ENCODE peak calls at places on chromosomes 1 and 21, in five cellular contexts. One of them, this sample, is unnamed.

GRCh38 chr21:16976132-16976666 is 536.6 kb upstream of the CXADR start:
- DNase-seq in A549: no peak
- DNase-seq in IMR-90: no peak
- DNase-seq in SK-N-SH: no peak
- DNase-seq in K562: no peak
- DNase-seq in this sample: no peak

GRCh38 chr1:23788695-23789094 is 2.2 kb upstream of the LYPLA2 start:
- DNase-seq in A549: no peak
- DNase-seq in IMR-90: no peak
- DNase-seq in SK-N-SH: no peak
- DNase-seq in K562: no peak
- DNase-seq in this sample: no peak

GRCh38 chr21:46441961-46442498 is 16.7 kb upstream of the DIP2A start:
- DNase-seq in A549: no peak
- DNase-seq in IMR-90: no peak
- DNase-seq in SK-N-SH: no peak
- DNase-seq in K562: no peak
- DNase-seq in this sample: no peak

GRCh38 chr21:41295721-41296254 is 20.8 kb upstream of the FAM3B start:
- DNase-seq in A549: no peak
- DNase-seq in IMR-90: no peak
- DNase-seq in SK-N-SH: no peak
- DNase-seq in K562: no peak
- DNase-seq in this sample: no peak

GRCh38 chr1:24294228-24294672 is 24.9 kb upstream of the GRHL3 start:
- DNase-seq in A549: peak
- DNase-seq in IMR-90: peak
- DNase-seq in SK-N-SH: no peak
- DNase-seq in K562: no peak
- DNase-seq in this sample: no peak

GRCh38 chr1:235095938-235096562 is 32.6 kb downstream of the TOMM20 start:
- DNase-seq in A549: no peak
- DNase-seq in IMR-90: no peak
- DNase-seq in SK-N-SH: no peak
- DNase-seq in K562: no peak
- DNase-seq in this sample: no peak

GRCh38 chr1:245915406-245915805 is 591.7 kb downstream of the SMYD3 start:
- DNase-seq in A549: no peak
- DNase-seq in IMR-90: no peak
- DNase-seq in SK-N-SH: no peak
- DNase-seq in K562: no peak
- DNase-seq in this sample: no peak

GRCh38 chr1:59442492-59442891 is 145.6 kb downstream of the FGGY start:
- DNase-seq in A549: no peak
- DNase-seq in IMR-90: no peak
- DNase-seq in SK-N-SH: no peak
- DNase-seq in K562: no peak
- DNase-seq in this sample: no peak

GRCh38 chr1:24709748-24710416 is 35.4 kb upstream of the CLIC4 start:
- DNase-seq in A549: no peak
- DNase-seq in IMR-90: no peak
- DNase-seq in SK-N-SH: no peak
- DNase-seq in K562: peak
- DNase-seq in this sample: no peak

GRCh38 chr1:198157241-198157846 is 546 bp downstream of the NEK7 start:
- DNase-seq in A549: peak
- DNase-seq in IMR-90: peak
- DNase-seq in SK-N-SH: peak
- DNase-seq in K562: peak
- DNase-seq in this sample: no peak

GRCh38 chr1:162189345-162189744 is 119.9 kb downstream of the NOS1AP start:
- DNase-seq in A549: no peak
- DNase-seq in IMR-90: no peak
- DNase-seq in SK-N-SH: no peak
- DNase-seq in K562: no peak
- DNase-seq in this sample: no peak

GRCh38 chr1:55724551-55725325 is 509.6 kb upstream of the USP24 start:
- DNase-seq in A549: peak
- DNase-seq in IMR-90: peak
- DNase-seq in SK-N-SH: no peak
- DNase-seq in K562: no peak
- DNase-seq in this sample: no peak

GRCh38 chr1:115258302-115258866 is 79.7 kb downstream of the NGF start:
- DNase-seq in A549: peak
- DNase-seq in IMR-90: peak
- DNase-seq in SK-N-SH: no peak
- DNase-seq in K562: no peak
- DNase-seq in this sample: no peak

GRCh38 chr21:45108808-45109800 is 34.7 kb downstream of the ADARB1 start:
- DNase-seq in A549: no peak
- DNase-seq in IMR-90: no peak
- DNase-seq in SK-N-SH: no peak
- DNase-seq in K562: no peak
- DNase-seq in this sample: no peak
- TF ChIP-seq RCOR1 in A549: no peak
- TF ChIP-seq RCOR1 in IMR-90: no peak
- TF ChIP-seq RCOR1 in SK-N-SH: no peak
- TF ChIP-seq RCOR1 in K562: no peak
- TF ChIP-seq RCOR1 in this sample: no peak

GRCh38 chr1:34479731-34480130 is 275.1 kb upstream of the GJB5 start:
- DNase-seq in A549: no peak
- DNase-seq in IMR-90: no peak
- DNase-seq in SK-N-SH: peak
- DNase-seq in K562: no peak
- DNase-seq in this sample: no peak
- TF ChIP-seq RCOR1 in A549: no peak
- TF ChIP-seq RCOR1 in IMR-90: no peak
- TF ChIP-seq RCOR1 in SK-N-SH: no peak
- TF ChIP-seq RCOR1 in K562: no peak
- TF ChIP-seq RCOR1 in this sample: no peak

GRCh38 chr21:26954591-26955214 is 12.2 kb downstream of the ADAMTS5 start:
- DNase-seq in A549: no peak
- DNase-seq in IMR-90: no peak
- DNase-seq in SK-N-SH: no peak
- DNase-seq in K562: no peak
- DNase-seq in this sample: no peak
- TF ChIP-seq RCOR1 in A549: no peak
- TF ChIP-seq RCOR1 in IMR-90: no peak
- TF ChIP-seq RCOR1 in SK-N-SH: no peak
- TF ChIP-seq RCOR1 in K562: no peak
- TF ChIP-seq RCOR1 in this sample: no peak

GRCh38 chr1:214108097-214108446 is 120.3 kb downstream of the PROX1 start:
- DNase-seq in A549: no peak
- DNase-seq in IMR-90: no peak
- DNase-seq in SK-N-SH: no peak
- DNase-seq in K562: no peak
- DNase-seq in this sample: no peak
- TF ChIP-seq RCOR1 in A549: no peak
- TF ChIP-seq RCOR1 in IMR-90: no peak
- TF ChIP-seq RCOR1 in SK-N-SH: no peak
- TF ChIP-seq RCOR1 in K562: no peak
- TF ChIP-seq RCOR1 in this sample: no peak

This sample was measured in GM12878.